ENCODE peak calls at places on chromosome 1, in five cellular contexts. One of them, this sample, is unnamed.

GRCh38 chr1:181014431-181015257 is 8.0 kb downstream of the STX6 start:
- DNase-seq in heart right ventricle: no peak
- DNase-seq in sigmoid colon: no peak
- DNase-seq in suprapubic skin: no peak
- DNase-seq in body of pancreas: no peak
- DNase-seq in this sample: no peak

GRCh38 chr1:247433922-247434476 is 18.0 kb downstream of the NLRP3 start:
- DNase-seq in heart right ventricle: no peak
- DNase-seq in sigmoid colon: no peak
- DNase-seq in suprapubic skin: no peak
- DNase-seq in body of pancreas: no peak
- DNase-seq in this sample: no peak

GRCh38 chr1:39943471-39944290 is 11.3 kb upstream of the MFSD2A start:
- DNase-seq in heart right ventricle: no peak
- DNase-seq in sigmoid colon: no peak
- DNase-seq in suprapubic skin: no peak
- DNase-seq in body of pancreas: no peak
- DNase-seq in this sample: no peak

GRCh38 chr1:26696645-26697440 is 1.0 kb downstream of the ARID1A start:
- DNase-seq in heart right ventricle: peak; percentile 22
- DNase-seq in sigmoid colon: peak; percentile 79
- DNase-seq in suprapubic skin: peak; percentile 85
- DNase-seq in body of pancreas: peak; percentile 47
- DNase-seq in this sample: peak; percentile 47

GRCh38 chr1:156852414-156852874 is 6.5 kb downstream of the INSRR start:
- DNase-seq in heart right ventricle: peak; percentile 81
- DNase-seq in sigmoid colon: peak; percentile 79
- DNase-seq in suprapubic skin: no peak
- DNase-seq in body of pancreas: peak; percentile 98
- DNase-seq in this sample: no peak

GRCh38 chr1:107532318-107532717 is 391.5 kb downstream of the NTNG1 start:
- DNase-seq in heart right ventricle: no peak
- DNase-seq in sigmoid colon: no peak
- DNase-seq in suprapubic skin: no peak
- DNase-seq in body of pancreas: peak; percentile 29
- DNase-seq in this sample: no peak

GRCh38 chr1:59520759-59521442 is 224.0 kb downstream of the FGGY start:
- DNase-seq in heart right ventricle: peak; percentile 38
- DNase-seq in sigmoid colon: peak; percentile 71
- DNase-seq in suprapubic skin: no peak
- DNase-seq in body of pancreas: no peak
- DNase-seq in this sample: no peak

GRCh38 chr1:119773711-119774241 is 5.1 kb upstream of the HMGCS2 start:
- DNase-seq in heart right ventricle: no peak
- DNase-seq in sigmoid colon: no peak
- DNase-seq in suprapubic skin: no peak
- DNase-seq in body of pancreas: no peak
- DNase-seq in this sample: peak; percentile 70

GRCh38 chr1:234125283-234125682 is 220.8 kb downstream of the SLC35F3 start:
- DNase-seq in heart right ventricle: no peak
- DNase-seq in sigmoid colon: no peak
- DNase-seq in suprapubic skin: no peak
- DNase-seq in body of pancreas: peak; percentile 16
- DNase-seq in this sample: peak; percentile 41

GRCh38 chr1:45488978-45489377 is 2.0 kb downstream of the TESK2 start:
- DNase-seq in heart right ventricle: no peak
- DNase-seq in sigmoid colon: no peak
- DNase-seq in suprapubic skin: no peak
- DNase-seq in body of pancreas: no peak
- DNase-seq in this sample: no peak

GRCh38 chr1:118335372-118335771 is 150.3 kb upstream of the SPAG17 start:
- DNase-seq in heart right ventricle: no peak
- DNase-seq in sigmoid colon: no peak
- DNase-seq in suprapubic skin: no peak
- DNase-seq in body of pancreas: no peak
- DNase-seq in this sample: no peak

GRCh38 chr1:58162952-58163550 is 383.5 kb downstream of the OMA1 start:
- DNase-seq in heart right ventricle: peak; percentile 73
- DNase-seq in sigmoid colon: peak; percentile 66
- DNase-seq in suprapubic skin: no peak
- DNase-seq in body of pancreas: peak; percentile 59
- DNase-seq in this sample: peak; percentile 25

GRCh38 chr1:160071289-160071688 is 1.3 kb upstream of the KCNJ10 start:
- DNase-seq in heart right ventricle: no peak
- DNase-seq in sigmoid colon: no peak
- DNase-seq in suprapubic skin: no peak
- DNase-seq in body of pancreas: no peak
- DNase-seq in this sample: no peak

GRCh38 chr1:244862699-244863490 is 1.4 kb downstream of the HNRNPU start:
- DNase-seq in heart right ventricle: peak; percentile 97
- DNase-seq in sigmoid colon: peak; percentile 99
- DNase-seq in suprapubic skin: peak; percentile 98
- DNase-seq in body of pancreas: peak; percentile 97
- DNase-seq in this sample: peak; percentile 97
- H3K4me1 ChIP-seq in heart right ventricle: peaks cover 57% of the 10 kb centered on the region
- H3K4me1 ChIP-seq in sigmoid colon: peaks cover 55% of the 10 kb centered on the region
- H3K4me1 ChIP-seq in suprapubic skin: peaks cover 55% of the 10 kb centered on the region
- H3K4me1 ChIP-seq in body of pancreas: peaks cover 51% of the 10 kb centered on the region
- H3K4me1 ChIP-seq in this sample: peaks cover 33% of the 10 kb centered on the region

GRCh38 chr1:47508900-47509488 is 71.2 kb downstream of the FOXD2 start:
- DNase-seq in heart right ventricle: no peak
- DNase-seq in sigmoid colon: no peak
- DNase-seq in suprapubic skin: no peak
- DNase-seq in body of pancreas: no peak
- DNase-seq in this sample: no peak
- H3K4me3 ChIP-seq in heart right ventricle: no peak overlapping the region
- H3K4me3 ChIP-seq in sigmoid colon: peak overlapping the region; percentile 32
- H3K4me3 ChIP-seq in suprapubic skin: peak overlapping the region; percentile 58
- H3K4me3 ChIP-seq in body of pancreas: no peak overlapping the region
- H3K4me3 ChIP-seq in this sample: no peak overlapping the region

GRCh38 chr1:155175281-155175926 is 1.8 kb downstream of the TRIM46 start:
- DNase-seq in heart right ventricle: peak; percentile 2
- DNase-seq in sigmoid colon: peak; percentile 65
- DNase-seq in suprapubic skin: peak; percentile 78
- DNase-seq in body of pancreas: no peak
- DNase-seq in this sample: no peak
- H3K27me3 ChIP-seq in heart right ventricle: peaks cover 24% of the 10 kb centered on the region
- H3K27me3 ChIP-seq in sigmoid colon: peaks cover 29% of the 10 kb centered on the region
- H3K27me3 ChIP-seq in suprapubic skin: peaks cover 15% of the 10 kb centered on the region
- H3K27me3 ChIP-seq in body of pancreas: no peaks in the 10 kb centered on the region
- H3K27me3 ChIP-seq in this sample: no peaks in the 10 kb centered on the region

GRCh38 chr1:89604414-89604735 is 28.5 kb upstream of the LRRC8C start:
- DNase-seq in heart right ventricle: no peak
- DNase-seq in sigmoid colon: no peak
- DNase-seq in suprapubic skin: no peak
- DNase-seq in body of pancreas: no peak
- DNase-seq in this sample: no peak
- H3K4me1 ChIP-seq in heart right ventricle: peaks cover 58% of the 10 kb centered on the region
- H3K4me1 ChIP-seq in sigmoid colon: no peaks in the 10 kb centered on the region
- H3K4me1 ChIP-seq in suprapubic skin: peaks cover 23% of the 10 kb centered on the region
- H3K4me1 ChIP-seq in body of pancreas: no peaks in the 10 kb centered on the region
- H3K4me1 ChIP-seq in this sample: peaks cover 5% of the 10 kb centered on the region

DNA sequence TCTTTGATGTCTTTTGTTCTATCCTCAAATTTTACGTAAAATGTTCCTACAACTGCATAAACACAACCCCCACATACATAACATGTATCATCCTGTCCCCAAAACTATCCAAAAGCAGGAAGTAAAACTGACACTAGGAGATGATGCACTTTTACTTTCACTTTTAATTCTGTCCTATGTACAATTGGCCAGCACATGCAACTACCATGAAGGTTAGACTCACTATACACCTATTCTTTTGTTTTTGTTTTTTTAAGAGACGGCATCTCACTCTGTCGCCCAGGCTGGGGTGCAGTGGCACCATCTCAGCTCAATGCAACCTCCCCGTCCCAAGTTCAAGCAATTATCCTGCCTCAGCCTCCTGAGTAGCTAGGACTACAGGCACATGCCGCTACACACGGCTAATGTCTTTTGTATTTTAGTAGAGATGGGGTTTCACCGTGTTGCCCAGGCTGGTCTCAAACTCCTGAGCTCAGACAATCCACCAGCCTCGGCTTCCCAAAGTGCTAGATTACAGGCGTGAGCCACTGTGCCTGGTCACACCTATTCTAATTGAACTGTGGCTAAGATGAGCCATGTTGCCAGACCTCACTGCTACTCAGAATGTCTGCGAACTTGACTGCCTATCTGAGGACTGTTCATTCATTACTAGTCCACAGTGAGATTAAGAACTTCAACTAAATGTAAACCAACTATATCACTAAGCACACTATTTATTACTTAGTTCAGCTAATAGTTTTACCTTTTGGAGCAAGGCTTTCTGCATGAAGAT is 48.0 kb downstream of the TOR3A start:
- DNase-seq in heart right ventricle: no peak
- DNase-seq in sigmoid colon: no peak
- DNase-seq in suprapubic skin: no peak
- DNase-seq in body of pancreas: no peak
- DNase-seq in this sample: no peak
- H3K4me3 ChIP-seq in heart right ventricle: no peak overlapping the region
- H3K4me3 ChIP-seq in sigmoid colon: peak overlapping the region; percentile 22
- H3K4me3 ChIP-seq in suprapubic skin: peak overlapping the region; percentile 21
- H3K4me3 ChIP-seq in body of pancreas: no peak overlapping the region
- H3K4me3 ChIP-seq in this sample: no peak overlapping the region

DNA sequence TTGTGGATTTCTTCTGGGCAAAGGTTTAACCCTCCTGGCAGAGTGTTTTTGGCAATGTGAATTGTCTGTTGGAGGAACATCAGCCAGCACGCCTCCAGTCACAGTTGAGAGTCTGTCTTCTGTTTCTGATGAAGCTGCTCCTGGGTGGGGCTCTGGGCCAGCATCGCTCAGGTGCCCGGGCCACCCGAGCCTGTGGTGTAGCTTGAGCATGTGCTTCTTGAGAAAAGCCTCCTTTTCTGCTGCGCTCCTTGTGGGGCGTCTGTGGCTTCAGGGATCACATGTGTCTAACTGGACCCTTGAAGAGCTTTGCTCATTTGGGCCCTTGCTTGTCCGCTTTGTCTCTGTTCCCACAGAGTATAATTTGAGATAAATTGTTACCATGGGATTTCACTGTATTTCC is 7.2 kb downstream of the RER1 start:
- DNase-seq in heart right ventricle: no peak
- DNase-seq in sigmoid colon: no peak
- DNase-seq in suprapubic skin: no peak
- DNase-seq in body of pancreas: no peak
- DNase-seq in this sample: no peak
- H3K27me3 ChIP-seq in heart right ventricle: no peaks in the 10 kb centered on the region
- H3K27me3 ChIP-seq in sigmoid colon: no peaks in the 10 kb centered on the region
- H3K27me3 ChIP-seq in suprapubic skin: no peaks in the 10 kb centered on the region
- H3K27me3 ChIP-seq in body of pancreas: no peaks in the 10 kb centered on the region
- H3K27me3 ChIP-seq in this sample: no peaks in the 10 kb centered on the region

DNA sequence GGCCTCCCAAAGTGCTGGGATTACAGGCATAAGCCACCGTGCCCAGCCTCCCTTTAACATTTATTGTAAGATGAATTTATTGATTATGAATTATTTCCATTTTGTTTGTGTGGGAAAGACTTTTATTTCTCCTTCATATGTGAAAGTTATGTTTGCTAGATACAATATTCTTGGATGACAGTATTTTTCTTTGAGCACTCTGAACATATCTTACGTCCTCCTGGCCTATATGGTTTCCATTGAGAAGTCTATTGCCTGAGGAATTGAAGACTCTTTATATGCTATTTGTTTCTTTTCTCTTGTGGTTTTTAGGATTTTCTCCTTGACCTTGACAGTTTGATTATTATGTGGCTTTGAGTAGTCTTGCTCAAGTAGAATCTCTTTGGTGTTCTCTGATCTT is 26.8 kb upstream of the HLX start:
- DNase-seq in heart right ventricle: no peak
- DNase-seq in sigmoid colon: no peak
- DNase-seq in suprapubic skin: no peak
- DNase-seq in body of pancreas: no peak
- DNase-seq in this sample: no peak
- H3K4me1 ChIP-seq in heart right ventricle: no peaks in the 10 kb centered on the region
- H3K4me1 ChIP-seq in sigmoid colon: no peaks in the 10 kb centered on the region
- H3K4me1 ChIP-seq in suprapubic skin: no peaks in the 10 kb centered on the region
- H3K4me1 ChIP-seq in body of pancreas: no peaks in the 10 kb centered on the region
- H3K4me1 ChIP-seq in this sample: no peaks in the 10 kb centered on the region